ENCODE peak calls at places on chromosomes 13 and 19, in four cellular contexts. T is tibial artery, Q is progenitor cell of endocrine pancreas, O is GM23338. C is an unnamed sample.

GRCh38 chr13:58302349-58302748 is 670.8 kb downstream of the PCDH17 start:
- DNase-seq in Q (no peak), T (no peak), O (no peak), C (no peak)

GRCh38 chr13:110306960-110307696 is at the start of the genes COL4A1 and COL4A2:
- DNase-seq in Q (peak), T (peak), O (peak), C (no peak)

GRCh38 chr19:46216612-46217011 is 12.9 kb upstream of the IGFL1 start:
- DNase-seq in Q (no peak), O (no peak), T (no peak), C (no peak)

GRCh38 chr13:106381083-106381482 is 154.4 kb downstream of the EFNB2 start:
- DNase-seq in T (no peak), Q (no peak), O (no peak), C (no peak)

GRCh38 chr13:66353664-66354063 is 876.5 kb downstream of the PCDH9 start:
- DNase-seq in Q (no peak), T (no peak), O (no peak), C (no peak)

GRCh38 chr13:85896516-85897450 is 97.6 kb upstream of the SLITRK6 start:
- DNase-seq in Q (no peak), T (no peak), O (peak), C (no peak)

GRCh38 chr19:4379383-4380253 is 20.7 kb downstream of the SH3GL1 start:
- DNase-seq in O (no peak), Q (no peak), T (peak), C (no peak)

GRCh38 chr19:38736413-38737280 is 7.6 kb downstream of the CAPN12 start:
- DNase-seq in O (peak), Q (peak), T (no peak), C (no peak)

GRCh38 chr19:27935669-27936068 is 1277.3 kb downstream of the UQCRFS1 start:
- DNase-seq in Q (no peak), T (no peak), O (no peak), C (no peak)

GRCh38 chr19:872266-872951 is 12.9 kb downstream of the CFD start:
- DNase-seq in Q (no peak), O (peak), T (no peak), C (peak)

GRCh38 chr13:25945596-25945995 is 106.2 kb downstream of the SHISA2 start:
- DNase-seq in T (no peak), Q (no peak), O (no peak), C (no peak)

GRCh38 chr19:46714523-46715106 is 2.3 kb downstream of the PRKD2 start:
- DNase-seq in Q (no peak), T (no peak), O (no peak), C (no peak)

DNA sequence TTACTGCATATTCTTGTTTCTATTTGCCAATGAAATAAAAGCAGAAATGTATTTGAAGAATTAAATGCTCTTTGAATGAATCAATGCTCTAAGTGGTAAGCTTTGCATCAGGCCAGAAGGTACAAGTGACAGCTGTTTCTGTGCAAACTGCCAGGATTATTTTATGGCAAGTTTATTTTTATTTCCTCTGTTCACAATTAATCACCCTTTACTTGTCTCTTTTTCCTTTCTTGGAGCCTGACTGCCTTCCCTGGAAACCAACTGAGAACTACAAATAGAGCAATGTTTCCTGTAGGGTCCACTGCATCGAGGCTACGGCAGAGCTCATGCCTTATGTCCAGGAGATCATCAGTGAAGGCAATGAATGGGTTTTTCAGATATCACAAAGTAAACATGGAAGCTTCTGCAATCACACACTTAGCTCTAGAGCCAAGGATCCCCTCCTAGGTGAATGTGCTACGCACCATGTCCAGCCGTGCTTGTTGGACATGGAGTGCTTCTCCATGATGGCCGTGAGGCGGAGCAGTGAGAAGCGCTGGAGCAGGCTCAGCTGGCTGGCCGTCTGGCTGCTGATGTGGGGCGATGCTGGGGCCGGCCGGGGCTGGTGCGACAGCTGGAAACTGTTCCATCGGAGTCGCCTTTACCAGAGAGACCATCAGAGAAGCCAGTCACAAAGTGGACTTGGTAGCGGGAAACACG is 110.8 kb downstream of the KL start:
- DNase-seq in Q (no peak), T (no peak), O (no peak), C (peak)
- TF ChIP-seq CTCF in Q (no peak), T (no peak), O (no peak), C (peak)

GRCh38 chr13:90883592-90883991 is 463.9 kb upstream of the MIR17HG start:
- DNase-seq in O (no peak), T (no peak), Q (no peak), C (no peak)
- TF ChIP-seq CTCF in O (no peak), T (no peak), Q (no peak), C (no peak)

GRCh38 chr19:2739602-2740313 is at the start of gene SLC39A3:
- DNase-seq in T (peak), Q (peak), O (peak), C (peak)
- TF ChIP-seq CTCF in T (peak), Q (no peak), O (no peak), C (peak)

GRCh38 chr19:12202250-12202649 is 39.4 kb downstream of the ZNF136 start:
- DNase-seq in Q (no peak), T (no peak), O (peak), C (no peak)
- TF ChIP-seq CTCF in Q (no peak), T (no peak), O (peak), C (peak)

GRCh38 chr19:19997656-19998268 is 41.5 kb downstream of the ZNF682 start:
- DNase-seq in Q (no peak), O (peak), T (no peak), C (no peak)
- TF ChIP-seq CTCF in Q (peak), O (peak), T (peak), C (peak)

DNA sequence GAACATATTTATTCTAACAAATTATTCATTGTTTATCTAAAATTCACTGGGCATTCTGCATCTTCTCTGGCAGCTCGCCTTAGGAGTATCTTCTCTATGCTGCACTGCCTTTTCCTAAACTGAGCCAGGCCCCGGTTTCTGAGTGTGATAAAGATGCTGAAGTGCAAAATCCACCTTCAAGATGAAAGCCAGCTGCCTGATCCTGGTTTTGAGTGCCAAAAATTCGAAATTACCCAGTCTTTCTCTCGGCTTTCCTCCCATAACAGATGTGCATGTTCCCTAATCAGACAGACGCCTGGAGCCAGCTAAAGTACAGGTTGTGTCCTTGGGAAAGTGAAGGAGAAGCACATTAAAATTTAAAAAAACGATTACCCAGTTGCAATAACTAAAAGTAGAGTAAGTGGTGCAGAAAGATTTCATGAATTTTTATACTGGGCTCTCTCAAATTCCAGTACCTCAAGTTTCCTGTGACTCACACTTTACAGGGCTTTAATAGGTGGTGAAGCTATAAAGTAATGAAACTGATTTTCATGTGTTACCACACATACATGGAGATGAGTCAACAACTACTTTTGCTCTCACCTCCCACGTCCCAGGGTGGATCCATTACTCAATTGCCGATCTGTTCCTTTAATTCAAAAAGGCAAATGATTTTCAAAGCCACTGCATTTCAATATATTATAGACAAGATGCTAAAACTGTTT is 65.0 kb upstream of the GTF2F2 start:
- DNase-seq in Q (no peak), O (no peak), T (no peak), C (peak)
- TF ChIP-seq CTCF in Q (no peak), O (no peak), T (no peak), C (no peak)

C was measured in HFFc6.